ENCODE peak calls at places on chromosomes 4 and X, in eight cellular contexts. C, N, W, G, I, D, Q and F are unnamed samples.

GRCh38 chr4:56908206-56909082 is 744 bp downstream of the REST start:
- DNase-seq in I (no peak), D (peak; percentile 91), W (peak; percentile 68), C (peak; percentile 57), G (no peak), N (peak; percentile 21), Q (peak; percentile 65), F (no peak)

GRCh38 chr4:73583661-73584060 is 36.6 kb downstream of the RASSF6 start:
- DNase-seq in G (no peak), D (no peak), W (no peak), Q (no peak), N (no peak), C (no peak), I (no peak), F (no peak)

GRCh38 chr4:108367751-108368150 is 199.0 kb upstream of the LEF1 start:
- DNase-seq in I (no peak), C (no peak), D (no peak), Q (no peak), N (no peak), G (no peak), W (no peak), F (no peak)

GRCh38 chrX:69021561-69021960 is 143.7 kb downstream of the PJA1 start:
- DNase-seq in C (no peak), N (no peak), D (no peak), Q (no peak), W (no peak), G (no peak), I (no peak), F (no peak)

GRCh38 chr4:183950536-183950935 is 45.4 kb downstream of the STOX2 start:
- DNase-seq in Q (no peak), G (no peak), D (no peak), W (no peak), C (no peak), N (no peak), I (no peak), F (no peak)

GRCh38 chr4:100913685-100914084 is 395.9 kb upstream of the EMCN start:
- DNase-seq in C (no peak), Q (no peak), W (no peak), G (no peak), N (no peak), I (no peak), D (no peak), F (no peak)

GRCh38 chr4:37748546-37748945 is 62.4 kb upstream of the RELL1 start:
- DNase-seq in G (no peak), D (no peak), N (no peak), I (no peak), C (no peak), Q (peak; percentile 16), W (no peak), F (no peak)

GRCh38 chr4:122854444-122854843 is 27.8 kb downstream of the FGF2 start:
- DNase-seq in D (no peak), N (no peak), I (no peak), Q (peak; percentile 40), W (no peak), C (no peak), G (peak; percentile 20), F (no peak)

GRCh38 chrX:71667328-71668247 is at the start of gene LOC101059915:
- DNase-seq in D (no peak), N (no peak), G (no peak), C (no peak), Q (no peak), W (no peak), I (no peak), F (no peak)

GRCh38 chr4:102616661-102617060 is 115.5 kb downstream of the NFKB1 start:
- DNase-seq in W (no peak), N (no peak), D (no peak), G (no peak), Q (no peak), I (no peak), C (no peak), F (no peak)

GRCh38 chrX:48937065-48937907 is 18.5 kb upstream of the PIM2 start:
- DNase-seq in C (peak; percentile 94), G (no peak), Q (no peak), D (peak; percentile 30), N (no peak), W (no peak), I (no peak), F (no peak)

GRCh38 chrX:143437439-143437838 is 79.8 kb downstream of the SPANXN3 start:
- DNase-seq in W (no peak), C (no peak), Q (no peak), G (no peak), D (peak; percentile 46), I (no peak), N (no peak), F (no peak)
- TF ChIP-seq CTCF in W (no peak), C (no peak), Q (no peak), G (peak; percentile 45), D (peak; percentile 47), I (no peak), N (no peak), F (peak; percentile 48)

DNA sequence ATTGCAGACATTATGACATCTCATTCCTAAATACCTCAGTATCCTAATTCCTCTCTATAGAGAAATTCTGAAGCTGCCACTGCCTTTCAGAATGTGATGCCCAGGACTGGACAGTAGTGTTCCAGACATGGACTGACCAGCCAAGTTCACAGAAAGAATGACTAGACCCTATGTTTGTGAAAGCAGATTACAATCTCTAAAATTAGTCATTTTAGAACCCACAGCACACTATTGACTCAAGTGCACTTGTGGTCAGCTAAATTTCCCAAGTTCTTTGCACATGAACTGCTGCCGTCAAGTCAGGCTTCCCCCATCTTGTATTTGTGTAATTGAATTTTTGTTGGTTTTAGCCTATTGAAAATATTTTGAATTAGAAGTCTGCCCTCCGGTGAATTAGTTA is 81.0 kb upstream of the ESX1 start:
- DNase-seq in N (no peak), C (no peak), W (peak; percentile 90), G (peak; percentile 92), I (no peak), Q (peak; percentile 69), D (no peak), F (peak; percentile 65)
- H3K4me3 ChIP-seq in N (no peak overlapping the region), C (no peak overlapping the region), W (no peak overlapping the region), G (no peak overlapping the region), I (no peak overlapping the region), Q (no peak overlapping the region), D (no peak overlapping the region), F (no peak overlapping the region)

GRCh38 chr4:87009095-87009648 is 74.4 kb downstream of the AFF1 start:
- DNase-seq in I (no peak), G (no peak), Q (no peak), D (no peak), W (no peak), N (no peak), C (peak; percentile 51), F (no peak)
- H3K27me3 ChIP-seq in I (no peaks in the 10 kb centered on the region), G (no peaks in the 10 kb centered on the region), Q (no peaks in the 10 kb centered on the region), D (no peaks in the 10 kb centered on the region), W (no peaks in the 10 kb centered on the region), N (no peaks in the 10 kb centered on the region), C (no peaks in the 10 kb centered on the region), F (no peaks in the 10 kb centered on the region)

DNA sequence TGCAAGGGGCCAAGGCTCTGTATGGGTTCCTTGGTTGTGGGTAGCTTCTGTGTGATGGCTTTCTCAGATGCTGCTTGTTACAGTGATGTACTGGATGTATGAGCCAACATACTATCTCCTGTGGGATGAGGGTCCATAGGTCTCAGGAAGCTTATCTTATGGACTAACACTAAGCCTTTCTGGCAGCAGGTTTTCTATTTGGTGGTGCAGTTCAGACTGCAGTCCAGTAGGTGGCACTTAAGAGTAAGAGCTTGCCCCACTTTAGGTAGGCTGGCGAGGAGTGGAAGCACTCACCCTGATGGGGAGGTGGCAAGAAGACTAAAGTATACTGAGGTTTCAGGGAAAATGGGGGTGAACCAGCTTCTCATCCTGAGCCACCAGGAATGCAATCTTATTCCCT is 306.7 kb upstream of the MAOA start:
- DNase-seq in D (peak; percentile 46), G (no peak), C (no peak), Q (peak; percentile 28), I (peak; percentile 28), N (no peak), W (peak; percentile 19), F (no peak)
- TF ChIP-seq CTCF in D (peak; percentile 50), G (peak; percentile 58), C (peak; percentile 33), Q (peak; percentile 26), I (peak; percentile 33), N (no peak), W (peak; percentile 41), F (peak; percentile 73)

GRCh38 chr4:76233967-76234678 is 17.4 kb upstream of the FAM47E start:
- DNase-seq in G (no peak), I (peak; percentile 68), D (no peak), C (no peak), Q (no peak), W (no peak), N (no peak), F (no peak)
- H3K4me3 ChIP-seq in G (no peak overlapping the region), I (peak overlapping the region; percentile 85), D (no peak overlapping the region), C (no peak overlapping the region), Q (no peak overlapping the region), W (no peak overlapping the region), N (no peak overlapping the region), F (no peak overlapping the region)

GRCh38 chrX:148572332-148572731 is 71.9 kb downstream of the AFF2 start:
- DNase-seq in D (no peak), G (no peak), W (no peak), N (no peak), C (no peak), Q (no peak), I (no peak), F (no peak)

GRCh38 chrX:148567779-148568178 is 67.4 kb downstream of the AFF2 start:
- DNase-seq in Q (no peak), D (no peak), I (no peak), N (no peak), W (no peak), G (no peak), C (no peak), F (no peak)

GRCh38 chrX:148562846-148563245 is 62.4 kb downstream of the AFF2 start:
- DNase-seq in N (no peak), C (no peak), G (no peak), W (no peak), D (no peak), I (no peak), Q (no peak), F (no peak)

GRCh38 chrX:148568763-148569162 is 68.3 kb downstream of the AFF2 start:
- DNase-seq in N (no peak), Q (no peak), G (no peak), W (no peak), C (no peak), I (no peak), D (no peak), F (no peak)

DNA sequence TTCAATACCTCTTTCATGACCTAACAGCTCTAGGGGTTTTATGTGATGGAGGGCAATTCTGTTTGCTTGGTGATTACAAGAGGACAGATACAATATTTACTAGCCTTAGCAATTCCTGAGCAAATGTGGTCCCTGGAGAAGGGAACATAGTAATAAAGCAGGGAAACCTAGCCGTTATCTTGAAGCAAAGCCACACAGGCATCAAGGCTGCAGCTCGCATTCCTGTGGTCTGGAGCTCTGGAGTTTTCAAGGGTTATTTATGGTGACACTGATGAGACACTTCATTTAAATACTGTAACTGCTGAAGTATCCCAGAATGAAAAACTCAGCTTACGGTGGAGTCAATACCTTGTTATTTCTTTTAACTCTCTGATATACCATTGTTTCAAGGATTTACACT is 66.8 kb downstream of the AFF2 start:
- DNase-seq in C (no peak), N (no peak), G (no peak), Q (peak; percentile 27), D (peak; percentile 59), I (no peak), W (peak; percentile 25), F (peak; percentile 21)
- H3K27me3 ChIP-seq in C (no peaks in the 10 kb centered on the region), N (no peaks in the 10 kb centered on the region), G (no peaks in the 10 kb centered on the region), Q (no peaks in the 10 kb centered on the region), D (no peaks in the 10 kb centered on the region), I (no peaks in the 10 kb centered on the region), W (no peaks in the 10 kb centered on the region), F (no peaks in the 10 kb centered on the region)